ENCODE peak calls at places on chromosome 7, in nine cellular contexts. N is fibroblast of lung, F is kidney, S is tibial nerve, D is mucosa of descending colon, U is lung, I is AG09309, R is right cardiac atrium, E is psoas muscle. Y is an unnamed sample.

GRCh38 chr7:30162622-30163124 is 27.9 kb downstream of the MTURN start:
- DNase-seq in N (peak), F (no peak), S (no peak), D (no peak), U (no peak), I (no peak), R (no peak), E (no peak), Y (no peak)

GRCh38 chr7:76329479-76329878 is 27.0 kb downstream of the HSPB1 start:
- DNase-seq in N (no peak), F (no peak), S (no peak), D (no peak), U (no peak), I (no peak), R (no peak), E (no peak), Y (no peak)

GRCh38 chr7:37494940-37495339 is 46.3 kb upstream of the ELMO1 start:
- DNase-seq in N (no peak), F (no peak), S (no peak), D (no peak), U (no peak), I (no peak), R (no peak), E (no peak), Y (no peak)

GRCh38 chr7:918441-919113 is 35.9 kb downstream of the ADAP1 start:
- DNase-seq in N (no peak), F (peak), S (no peak), D (peak), U (no peak), I (no peak), R (peak), E (peak), Y (peak)

GRCh38 chr7:150911590-150912267 is 59.4 kb downstream of the AOC1 start:
- DNase-seq in N (no peak), F (no peak), S (no peak), D (no peak), U (no peak), I (no peak), R (no peak), E (no peak), Y (no peak)

GRCh38 chr7:137146552-137146961 is 197.0 kb downstream of the PTN start:
- DNase-seq in N (peak), F (no peak), S (no peak), D (no peak), U (no peak), I (peak), R (no peak), E (no peak), Y (no peak)

GRCh38 chr7:115924398-115924797 is 106.2 kb downstream of the TFEC start:
- DNase-seq in N (peak), F (no peak), S (no peak), D (no peak), U (no peak), I (no peak), R (no peak), E (no peak), Y (no peak)

GRCh38 chr7:108294595-108294994 is 161.6 kb downstream of the NRCAM start:
- DNase-seq in N (no peak), F (no peak), S (no peak), D (no peak), U (no peak), I (no peak), R (no peak), E (no peak), Y (no peak)

GRCh38 chr7:17626215-17626614 is 314.1 kb downstream of the SNX13 start:
- DNase-seq in N (no peak), F (no peak), S (no peak), D (no peak), U (no peak), I (no peak), R (no peak), E (no peak), Y (no peak)

GRCh38 chr7:90402785-90403173 is 482 bp upstream of the CLDN12 start:
- DNase-seq in N (no peak), F (no peak), S (no peak), D (no peak), U (no peak), I (no peak), R (no peak), E (no peak), Y (no peak)

GRCh38 chr7:102284891-102285540 is 1.7 kb upstream of the SH2B2 start:
- DNase-seq in N (no peak), F (no peak), S (peak), D (peak), U (peak), I (no peak), R (peak), E (peak), Y (peak)

GRCh38 chr7:142002179-142002578 is 6.5 kb downstream of the MGAM start:
- DNase-seq in N (no peak), F (no peak), S (no peak), D (no peak), U (no peak), I (no peak), R (no peak), E (no peak), Y (no peak)

GRCh38 chr7:34260282-34260681 is 354.9 kb downstream of the BMPER start:
- DNase-seq in N (peak), F (no peak), S (peak), D (no peak), U (no peak), I (peak), R (no peak), E (no peak), Y (no peak)

GRCh38 chr7:100407285-100408180 is 21.0 kb downstream of the ZCWPW1 start:
- DNase-seq in N (peak), F (no peak), S (peak), D (peak), U (no peak), I (peak), R (no peak), E (no peak), Y (no peak)

GRCh38 chr7:147412109-147412508 is 1178.5 kb upstream of the C7orf33 start:
- DNase-seq in N (no peak), F (no peak), S (no peak), D (no peak), U (no peak), I (no peak), R (no peak), E (no peak), Y (no peak)

GRCh38 chr7:99679032-99679399 is 780 bp downstream of the CYP3A5 start:
- DNase-seq in N (peak), F (no peak), S (no peak), D (peak), U (no peak), I (no peak), R (no peak), E (no peak), Y (no peak)

GRCh38 chr7:121322460-121322859 is 6.3 kb upstream of the WNT16 start:
- DNase-seq in N (no peak), F (no peak), S (no peak), D (no peak), U (no peak), I (no peak), R (no peak), E (no peak), Y (no peak)

GRCh38 chr7:48035967-48036478 is 680 bp downstream of the C7orf57 start:
- DNase-seq in N (peak), F (peak), S (no peak), D (peak), U (no peak), I (no peak), R (peak), E (peak), Y (peak)

GRCh38 chr7:128743112-128743772 is 4.1 kb downstream of the CALU start:
- DNase-seq in N (no peak), F (no peak), S (no peak), D (no peak), U (no peak), I (no peak), R (no peak), E (no peak), Y (no peak)

GRCh38 chr7:103640031-103640779 is 194.2 kb upstream of the SLC26A5 start:
- DNase-seq in N (peak), F (no peak), S (no peak), D (no peak), U (no peak), I (peak), R (no peak), E (no peak), Y (no peak)

GRCh38 chr7:11540271-11540761 is 291.7 kb downstream of the THSD7A start:
- DNase-seq in N (peak), F (no peak), S (peak), D (no peak), U (no peak), I (no peak), R (no peak), E (no peak), Y (no peak)

GRCh38 chr7:78296689-78297371 is 498.3 kb downstream of the PHTF2 start:
- DNase-seq in N (no peak), F (no peak), S (no peak), D (peak), U (no peak), I (no peak), R (no peak), E (no peak), Y (no peak)

GRCh38 chr7:25073451-25073850 is 51.6 kb downstream of the CYCS start:
- DNase-seq in N (peak), F (no peak), S (no peak), D (no peak), U (no peak), I (peak), R (no peak), E (no peak), Y (no peak)

GRCh38 chr7:30796105-30796869 is 25.1 kb downstream of the MINDY4 start:
- DNase-seq in N (peak), F (no peak), S (no peak), D (no peak), U (peak), I (no peak), R (no peak), E (no peak), Y (no peak)

GRCh38 chr7:113128028-113128427 is 9.7 kb upstream of the SMIM30 start:
- DNase-seq in N (no peak), F (no peak), S (no peak), D (no peak), U (no peak), I (no peak), R (no peak), E (no peak), Y (no peak)

GRCh38 chr7:44196450-44196872 is 4.3 kb upstream of the YKT6 start:
- DNase-seq in N (peak), F (no peak), S (peak), D (peak), U (no peak), I (peak), R (no peak), E (no peak), Y (no peak)

GRCh38 chr7:158617737-158618128 is 30.1 kb upstream of the PTPRN2 start:
- DNase-seq in N (peak), F (no peak), S (peak), D (no peak), U (no peak), I (no peak), R (no peak), E (no peak), Y (no peak)

GRCh38 chr7:47508389-47509380 is 73.2 kb downstream of the TNS3 start:
- DNase-seq in N (no peak), F (peak), S (no peak), D (no peak), U (no peak), I (no peak), R (no peak), E (peak), Y (no peak)

GRCh38 chr7:47088329-47089067 is 493.4 kb downstream of the TNS3 start:
- DNase-seq in N (peak), F (peak), S (peak), D (peak), U (peak), I (no peak), R (peak), E (peak), Y (peak)

GRCh38 chr7:37765872-37766525 is 82.4 kb upstream of the NME8 start:
- DNase-seq in N (no peak), F (no peak), S (no peak), D (peak), U (no peak), I (no peak), R (no peak), E (no peak), Y (no peak)

GRCh38 chr7:94510582-94511456 is 1.2 kb downstream of the CASD1 start:
- DNase-seq in N (peak), F (no peak), S (peak), D (peak), U (peak), I (no peak), R (peak), E (peak), Y (no peak)

GRCh38 chr7:21146642-21147423 is 281.1 kb upstream of the SP4 start:
- DNase-seq in N (no peak), F (no peak), S (no peak), D (no peak), U (no peak), I (no peak), R (no peak), E (no peak), Y (no peak)

GRCh38 chr7:76294344-76295024 is 8.0 kb upstream of the HSPB1 start:
- DNase-seq in N (peak), F (peak), S (peak), D (peak), U (peak), I (peak), R (peak), E (peak), Y (peak)

GRCh38 chr7:146683439-146683838 is 566.8 kb downstream of the CNTNAP2 start:
- DNase-seq in N (peak), F (no peak), S (no peak), D (no peak), U (no peak), I (no peak), R (no peak), E (no peak), Y (no peak)

GRCh38 chr7:127396184-127396583 is 3.7 kb upstream of the ZNF800 start:
- DNase-seq in N (peak), F (no peak), S (no peak), D (no peak), U (peak), I (no peak), R (peak), E (no peak), Y (no peak)

GRCh38 chr7:80722596-80723141 is 84.2 kb downstream of the CD36 start:
- DNase-seq in N (peak), F (no peak), S (peak), D (no peak), U (peak), I (peak), R (peak), E (peak), Y (peak)

GRCh38 chr7:75739796-75740672 is 1.3 kb upstream of the HIP1 start:
- DNase-seq in N (peak), F (no peak), S (no peak), D (no peak), U (no peak), I (no peak), R (no peak), E (no peak), Y (no peak)

GRCh38 chr7:43666938-43667337 is 62.4 kb downstream of the COA1 start:
- DNase-seq in N (peak), F (no peak), S (no peak), D (no peak), U (no peak), I (no peak), R (no peak), E (no peak), Y (no peak)

GRCh38 chr7:81769891-81770818 is at the start of gene HGF:
- DNase-seq in N (peak), F (peak), S (peak), D (peak), U (peak), I (peak), R (peak), E (peak), Y (peak)

GRCh38 chr7:81770823-81771222 is 976 bp upstream of the HGF start:
- DNase-seq in N (no peak), F (no peak), S (no peak), D (no peak), U (no peak), I (no peak), R (no peak), E (no peak), Y (no peak)

GRCh38 chr7:81768951-81769778 is 682 bp downstream of the HGF start:
- DNase-seq in N (no peak), F (peak), S (no peak), D (no peak), U (no peak), I (no peak), R (no peak), E (no peak), Y (no peak)

DNA sequence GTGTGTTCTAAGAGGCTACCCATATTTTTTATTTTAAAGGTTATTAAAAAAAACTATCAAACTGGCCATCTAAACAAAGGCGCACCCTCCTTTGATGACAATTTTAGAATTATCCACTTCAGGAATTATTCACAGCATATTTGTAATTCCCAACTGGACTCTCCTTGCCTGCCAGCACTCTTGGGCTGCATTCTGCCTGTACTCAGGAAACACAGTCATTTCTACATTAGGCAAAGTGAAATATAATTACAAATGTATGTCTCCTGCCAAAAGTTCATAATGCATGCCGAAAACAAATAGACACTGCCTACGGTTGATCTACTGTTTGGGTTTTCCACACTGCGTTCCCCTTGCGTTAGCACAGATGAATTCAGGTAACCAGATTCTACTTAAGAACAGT is 2.0 kb downstream of the HGF start:
- DNase-seq in N (peak), F (no peak), S (no peak), D (no peak), U (no peak), I (no peak), R (no peak), E (no peak), Y (no peak)
- H3K4me3 ChIP-seq in N (peak), F (peak), S (no peak), D (no peak), U (no peak), I (no peak), R (peak), E (peak), Y (peak)

DNA sequence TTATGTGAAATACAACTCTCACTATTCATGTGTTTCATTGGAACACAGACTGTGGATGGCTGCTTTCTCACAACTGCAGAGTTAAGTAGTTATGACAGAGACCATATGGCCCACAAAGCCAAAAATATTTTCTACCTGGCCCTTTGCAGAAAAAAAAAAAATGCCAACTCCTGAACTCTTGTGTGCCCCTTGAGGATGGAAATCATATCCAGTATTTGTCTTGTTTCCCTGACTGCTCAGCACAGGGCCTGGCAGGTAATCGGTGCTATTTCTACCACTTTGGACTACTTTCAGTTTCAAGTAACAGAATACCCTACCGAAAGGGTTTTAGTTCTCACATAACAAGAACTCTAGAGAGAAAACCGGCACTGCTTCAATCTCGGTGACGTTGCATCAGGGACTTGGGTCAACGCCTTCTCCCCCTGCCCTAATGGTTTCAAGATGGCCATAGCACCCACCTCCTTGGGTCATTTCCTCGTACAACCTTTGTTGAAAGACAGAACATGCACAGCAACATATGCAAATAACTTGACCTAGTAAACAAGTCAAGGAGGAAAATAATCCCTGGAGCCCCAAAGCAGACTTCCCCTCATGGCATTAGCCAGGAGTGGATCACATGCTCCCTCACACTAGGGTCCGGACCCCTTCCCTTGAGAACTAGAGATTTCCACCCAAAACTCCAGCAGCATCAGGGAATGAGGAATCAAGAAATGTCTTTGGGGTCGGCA is 11.8 kb upstream of the GPNMB start:
- DNase-seq in N (no peak), F (no peak), S (no peak), D (no peak), U (no peak), I (no peak), R (no peak), E (no peak), Y (no peak)
- H3K4me3 ChIP-seq in N (no peak), F (peak), S (no peak), D (no peak), U (no peak), I (no peak), R (no peak), E (peak), Y (no peak)

DNA sequence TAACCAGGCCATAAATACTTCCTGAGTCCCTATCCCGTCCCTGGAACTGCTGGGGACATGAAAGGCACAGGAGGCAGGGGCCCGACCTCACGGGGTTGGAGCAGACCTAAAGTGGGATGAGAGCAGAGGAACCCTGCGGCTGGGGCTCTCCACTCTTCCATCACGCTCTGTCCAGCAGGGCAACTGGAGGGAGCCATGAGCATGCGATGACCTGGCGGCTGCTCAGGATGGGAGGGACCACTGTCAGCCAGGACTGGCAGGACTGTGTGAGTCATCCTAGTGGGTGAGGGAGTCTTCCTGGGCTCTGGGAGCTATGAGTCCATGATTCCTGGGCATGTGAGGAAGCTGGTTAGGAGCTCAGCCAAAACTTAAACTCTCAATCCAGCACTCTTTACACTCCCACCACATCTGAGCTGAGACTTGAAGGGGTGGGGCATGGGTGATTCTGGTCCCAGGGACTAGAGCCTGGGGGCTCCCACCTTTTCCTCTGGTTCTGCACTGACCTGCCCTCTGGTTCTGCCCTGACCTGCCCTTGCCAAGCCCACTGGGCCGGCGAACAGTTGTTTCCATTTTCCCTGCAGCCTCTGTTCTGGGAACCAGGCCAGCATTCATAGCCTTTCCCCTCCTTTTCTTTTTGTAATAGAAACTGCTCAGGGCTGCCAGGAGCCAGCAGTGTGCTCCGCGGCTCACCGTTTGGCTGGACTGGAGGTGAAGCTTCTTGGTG is 47.1 kb downstream of the SYPL1 start:
- DNase-seq in N (peak), F (peak), S (peak), D (peak), U (peak), I (peak), R (peak), E (peak), Y (peak)
- H3K4me3 ChIP-seq in N (peak), F (peak), S (peak), D (no peak), U (no peak), I (peak), R (peak), E (peak), Y (peak)

DNA sequence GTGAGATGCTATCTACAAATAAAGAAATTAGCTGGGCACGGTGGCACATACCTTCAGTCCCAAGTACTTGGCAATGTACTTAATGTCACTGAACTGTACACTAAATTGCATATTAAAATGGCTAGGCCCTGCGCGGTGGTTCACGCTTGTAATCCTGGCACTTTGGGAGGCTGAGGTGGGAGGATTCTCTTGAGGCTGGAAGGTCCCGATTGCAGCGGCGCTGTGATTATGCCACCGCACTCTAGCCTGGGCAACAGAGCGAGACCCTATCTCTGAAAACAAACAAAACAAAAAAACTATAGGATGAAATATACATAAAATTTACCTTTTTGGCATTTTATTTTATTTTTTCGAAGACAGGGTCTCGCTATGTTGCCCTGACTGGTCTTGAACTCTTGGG is 1.5 kb upstream of the EIF3B start:
- DNase-seq in N (no peak), F (no peak), S (no peak), D (no peak), U (no peak), I (no peak), R (no peak), E (no peak), Y (no peak)
- H3K4me3 ChIP-seq in N (peak), F (peak), S (peak), D (no peak), U (no peak), I (no peak), R (peak), E (peak), Y (peak)

GRCh38 chr7:143085109-143085508 is 33.0 kb downstream of the OR6V1 start:
- DNase-seq in N (no peak), F (no peak), S (no peak), D (no peak), U (no peak), I (no peak), R (no peak), E (no peak), Y (no peak)
- H3K4me3 ChIP-seq in N (no peak), F (no peak), S (no peak), D (no peak), U (no peak), I (no peak), R (no peak), E (no peak), Y (no peak)

Y was measured in left ventricle myocardium inferior.